ENCODE peak calls at places on chromosomes 13 and 19, in eight cellular contexts. C, H, R, O, M, Q, I and L are unnamed samples.

GRCh38 chr13:106376411-106377112 is 158.9 kb downstream of the EFNB2 start:
- DNase-seq in C (peak), H (no peak), R (no peak), O (no peak), M (no peak), Q (peak), I (no peak), L (no peak)

GRCh38 chr13:28138756-28139470 is 568 bp downstream of the PAN3 start:
- DNase-seq in C (no peak), H (peak), R (peak), O (peak), M (peak), Q (peak), I (peak), L (peak)

GRCh38 chr13:108220042-108220441 is 1.9 kb downstream of the ABHD13 start:
- DNase-seq in C (no peak), H (no peak), R (no peak), O (no peak), M (no peak), Q (no peak), I (no peak), L (no peak)

GRCh38 chr13:106986033-106986484 is 418.1 kb upstream of the ARGLU1 start:
- DNase-seq in C (no peak), H (no peak), R (no peak), O (no peak), M (peak), Q (no peak), I (no peak), L (no peak)

GRCh38 chr13:80577285-80577684 is 236.4 kb upstream of the SPRY2 start:
- DNase-seq in C (no peak), H (no peak), R (no peak), O (no peak), M (no peak), Q (no peak), I (no peak), L (no peak)

GRCh38 chr19:29193116-29193515 is 19.8 kb downstream of the UQCRFS1 start:
- DNase-seq in C (no peak), H (no peak), R (no peak), O (no peak), M (no peak), Q (no peak), I (no peak), L (no peak)

GRCh38 chr13:41222259-41222852 is 28.0 kb upstream of the KBTBD7 start:
- DNase-seq in C (no peak), H (no peak), R (peak), O (peak), M (no peak), Q (peak), I (peak), L (no peak)

GRCh38 chr19:29439688-29440550 is 85.9 kb upstream of the VSTM2B start:
- DNase-seq in C (no peak), H (no peak), R (no peak), O (no peak), M (no peak), Q (no peak), I (no peak), L (no peak)

GRCh38 chr19:36488816-36489138 is 584 bp downstream of the ZNF566 start:
- DNase-seq in C (no peak), H (no peak), R (no peak), O (peak), M (no peak), Q (no peak), I (no peak), L (no peak)

GRCh38 chr19:30036154-30037129 is 94.4 kb downstream of the URI1 start:
- DNase-seq in C (no peak), H (no peak), R (no peak), O (no peak), M (no peak), Q (no peak), I (no peak), L (no peak)

GRCh38 chr13:42330991-42331390 is 59.0 kb downstream of the AKAP11 start:
- DNase-seq in C (no peak), H (no peak), R (no peak), O (no peak), M (no peak), Q (no peak), I (no peak), L (no peak)

GRCh38 chr19:32814046-32814445 is 55.5 kb downstream of the SLC7A9 start:
- DNase-seq in C (no peak), H (no peak), R (no peak), O (no peak), M (no peak), Q (no peak), I (no peak), L (no peak)

GRCh38 chr19:13861392-13861713 is 15.6 kb upstream of the NANOS3 start:
- DNase-seq in C (no peak), H (no peak), R (no peak), O (no peak), M (no peak), Q (no peak), I (no peak), L (no peak)

GRCh38 chr13:47287291-47287751 is 390.5 kb upstream of the HTR2A start:
- DNase-seq in C (no peak), H (no peak), R (no peak), O (no peak), M (no peak), Q (no peak), I (no peak), L (no peak)

GRCh38 chr19:18096258-18096657 is 1.3 kb upstream of the MAST3 start:
- DNase-seq in C (no peak), H (no peak), R (no peak), O (no peak), M (no peak), Q (no peak), I (no peak), L (no peak)

GRCh38 chr13:114065926-114066774 is 66.3 kb downstream of the RASA3 start:
- DNase-seq in C (no peak), H (peak), R (no peak), O (no peak), M (no peak), Q (no peak), I (no peak), L (no peak)

GRCh38 chr19:17721821-17722220 is 2.5 kb downstream of the MAP1S start:
- DNase-seq in C (no peak), H (peak), R (no peak), O (no peak), M (no peak), Q (no peak), I (no peak), L (no peak)

GRCh38 chr19:11035441-11036377 is 53.6 kb upstream of the LDLR start:
- DNase-seq in C (peak), H (peak), R (peak), O (peak), M (peak), Q (peak), I (peak), L (peak)

GRCh38 chr13:112068531-112069062 is 1.6 kb downstream of the SOX1 start:
- DNase-seq in C (no peak), H (no peak), R (no peak), O (peak), M (no peak), Q (no peak), I (no peak), L (no peak)

GRCh38 chr19:21221653-21222052 is 79.8 kb downstream of the ZNF431 start:
- DNase-seq in C (no peak), H (no peak), R (no peak), O (no peak), M (no peak), Q (no peak), I (no peak), L (no peak)

GRCh38 chr13:66574606-66575005 is 655.5 kb downstream of the PCDH9 start:
- DNase-seq in C (no peak), H (no peak), R (no peak), O (no peak), M (no peak), Q (no peak), I (no peak), L (no peak)

GRCh38 chr13:70568571-70568970 is 460.3 kb upstream of the KLHL1 start:
- DNase-seq in C (peak), H (no peak), R (peak), O (peak), M (no peak), Q (peak), I (peak), L (no peak)